ENCODE peak calls at places on chromosomes 16 and 17, in four cellular contexts. K is K562, B is GM12878, U is HepG2. S is an unnamed sample.

GRCh38 chr17:41539979-41540701 is 12.0 kb upstream of the KRT19 start:
- DNase-seq in U (peak; percentile 79), K (no peak), B (no peak), S (no peak)

GRCh38 chr16:30786115-30786935 is 680 bp downstream of the ZNF629 start:
- DNase-seq in U (peak; percentile 60), K (peak; percentile 61), B (no peak), S (peak; percentile 86)

GRCh38 chr16:5903153-5903552 is 805.6 kb upstream of the EEF2KMT start:
- DNase-seq in B (no peak), U (no peak), K (no peak), S (no peak)

GRCh38 chr17:80917716-80918560 is 73.7 kb upstream of the CHMP6 start:
- DNase-seq in K (no peak), B (no peak), U (no peak), S (no peak)

GRCh38 chr17:14427914-14428639 is 127.2 kb downstream of the HS3ST3B1 start:
- DNase-seq in B (peak; percentile 3), U (no peak), K (no peak), S (no peak)

GRCh38 chr16:3938843-3939624 is 58.5 kb upstream of the CREBBP start:
- DNase-seq in U (peak; percentile 66), B (no peak), K (peak; percentile 57), S (peak; percentile 86)

GRCh38 chr17:28057731-28058246 is 15.3 kb downstream of the NLK start:
- DNase-seq in U (peak; percentile 49), K (no peak), B (peak; percentile 84), S (no peak)

GRCh38 chr17:78538033-78538776 is 39.0 kb downstream of the DNAH17 start:
- DNase-seq in K (no peak), U (peak; percentile 82), B (no peak), S (no peak)

GRCh38 chr17:2056221-2057129 is 1.6 kb downstream of the HIC1 start:
- DNase-seq in U (no peak), K (no peak), B (no peak), S (no peak)

GRCh38 chr17:79306688-79307323 is 232.2 kb downstream of the ENGASE start:
- DNase-seq in K (no peak), U (no peak), B (no peak), S (no peak)

GRCh38 chr16:2596747-2597559 is 59.1 kb downstream of the PDPK1 start:
- DNase-seq in B (no peak), K (no peak), U (no peak), S (no peak)

GRCh38 chr17:80653856-80654255 is 109.2 kb downstream of the RPTOR start:
- DNase-seq in U (no peak), K (no peak), B (no peak), S (no peak)

GRCh38 chr17:496761-497586 is 144.4 kb upstream of the RPH3AL start:
- DNase-seq in B (no peak), U (no peak), K (no peak), S (no peak)
- TF ChIP-seq FOXK2 in B (no peak), U (no peak), K (no peak), S (no peak)

GRCh38 chr17:82005701-82006348 is 16.9 kb downstream of the CENPX start:
- DNase-seq in K (no peak), U (no peak), B (no peak), S (no peak)

GRCh38 chr17:82001657-82002056 is 21.0 kb downstream of the CENPX start:
- DNase-seq in B (no peak), U (no peak), K (no peak), S (no peak)

GRCh38 chr17:82000803-82001649 is 21.7 kb downstream of the CENPX start:
- DNase-seq in B (no peak), U (no peak), K (no peak), S (no peak)

GRCh38 chr17:82004485-82005455 is 17.9 kb downstream of the CENPX start:
- DNase-seq in U (no peak), K (no peak), B (no peak), S (no peak)

GRCh38 chr17:82003411-82004381 is 19.0 kb downstream of the CENPX start:
- DNase-seq in U (peak; percentile 92), B (no peak), K (no peak), S (no peak)
- TF ChIP-seq FOXK2 in U (no peak), B (no peak), K (no peak), S (no peak)

DNA sequence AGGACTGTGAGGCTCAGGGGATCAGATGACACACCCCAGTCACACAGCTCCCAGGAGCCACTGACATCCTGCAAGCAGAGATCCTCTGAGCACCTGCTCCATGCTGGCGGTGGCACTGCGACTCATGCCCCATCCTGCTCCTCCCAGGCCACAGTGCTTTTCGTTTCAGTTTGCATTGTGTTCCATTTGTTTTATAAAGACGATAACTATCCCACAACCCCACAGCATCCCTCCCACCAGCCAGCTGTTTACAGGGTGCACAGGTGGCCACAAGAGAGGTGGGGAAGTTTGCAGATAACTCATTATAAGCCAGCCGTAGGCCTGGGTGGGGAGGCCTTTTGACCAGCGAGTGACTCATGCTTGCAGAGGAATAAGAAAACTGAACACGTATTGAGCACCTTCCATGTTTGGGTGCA is 28.2 kb downstream of the BCO1 start:
- DNase-seq in K (no peak), B (no peak), U (no peak), S (no peak)
- TF ChIP-seq FOXK2 in K (no peak), B (no peak), U (no peak), S (no peak)

GRCh38 chr17:47317119-47317518 is 6.6 kb upstream of the EFCAB13 start:
- DNase-seq in B (no peak), U (no peak), K (no peak), S (no peak)
- TF ChIP-seq FOXK2 in B (no peak), U (no peak), K (no peak), S (no peak)

GRCh38 chr16:48347980-48348379 is 37.2 kb downstream of the SIAH1 start:
- DNase-seq in B (no peak), K (no peak), U (no peak), S (no peak)
- TF ChIP-seq FOXK2 in B (no peak), K (no peak), U (no peak), S (no peak)

DNA sequence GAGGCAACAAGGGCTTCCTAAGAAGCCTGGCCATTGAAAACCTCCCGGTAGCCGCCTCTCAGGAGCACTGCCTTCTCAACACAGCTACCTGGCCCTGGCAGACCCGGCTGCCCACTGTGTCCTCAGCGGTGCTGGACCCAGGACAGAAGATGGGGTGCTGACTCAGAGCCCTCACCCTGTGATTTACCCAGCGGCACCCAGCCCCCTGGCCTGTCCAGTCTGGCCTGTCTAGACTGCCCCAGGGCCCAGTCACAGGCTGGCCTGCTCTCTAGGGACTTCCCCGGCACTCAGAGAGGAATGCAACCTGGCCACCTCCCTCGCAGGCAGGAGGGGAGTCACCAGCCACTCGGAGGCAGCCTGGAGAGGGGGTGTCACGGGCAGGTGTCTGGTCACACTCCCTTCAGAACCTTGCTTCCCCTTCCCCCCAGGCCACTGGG is 20.1 kb downstream of the PIEZO1 start:
- DNase-seq in K (no peak), B (no peak), U (no peak), S (no peak)
- TF ChIP-seq FOXK2 in K (no peak), B (no peak), U (no peak), S (no peak)

DNA sequence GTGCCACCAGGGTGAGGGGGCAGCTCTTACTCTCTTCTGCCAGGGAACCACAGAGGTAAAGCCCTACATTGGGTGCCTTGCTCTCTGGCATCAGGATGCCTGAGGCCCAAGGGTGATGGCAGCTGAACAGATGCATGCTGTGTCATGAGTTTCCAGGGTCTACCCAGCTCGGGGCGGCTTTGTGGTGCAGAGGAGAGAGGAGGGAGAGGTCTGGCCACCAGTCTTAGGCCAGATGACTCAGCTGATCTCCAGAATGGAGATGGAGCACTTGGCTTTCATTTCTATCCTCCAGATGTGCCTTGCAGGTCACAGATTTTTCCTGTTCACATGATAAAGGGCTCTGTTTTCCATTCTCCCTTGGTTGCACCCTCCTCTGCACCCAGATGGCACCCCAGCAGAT is 23.6 kb upstream of the USP22 start:
- DNase-seq in K (peak; percentile 20), U (no peak), B (no peak), S (no peak)
- TF ChIP-seq FOXK2 in K (no peak), U (no peak), B (no peak), S (no peak)

GRCh38 chr17:77025781-77026180 is 115.0 kb upstream of the SEC14L1 start:
- DNase-seq in K (no peak), U (no peak), B (no peak), S (no peak)
- TF ChIP-seq FOXK2 in K (no peak), U (no peak), B (no peak), S (no peak)

DNA sequence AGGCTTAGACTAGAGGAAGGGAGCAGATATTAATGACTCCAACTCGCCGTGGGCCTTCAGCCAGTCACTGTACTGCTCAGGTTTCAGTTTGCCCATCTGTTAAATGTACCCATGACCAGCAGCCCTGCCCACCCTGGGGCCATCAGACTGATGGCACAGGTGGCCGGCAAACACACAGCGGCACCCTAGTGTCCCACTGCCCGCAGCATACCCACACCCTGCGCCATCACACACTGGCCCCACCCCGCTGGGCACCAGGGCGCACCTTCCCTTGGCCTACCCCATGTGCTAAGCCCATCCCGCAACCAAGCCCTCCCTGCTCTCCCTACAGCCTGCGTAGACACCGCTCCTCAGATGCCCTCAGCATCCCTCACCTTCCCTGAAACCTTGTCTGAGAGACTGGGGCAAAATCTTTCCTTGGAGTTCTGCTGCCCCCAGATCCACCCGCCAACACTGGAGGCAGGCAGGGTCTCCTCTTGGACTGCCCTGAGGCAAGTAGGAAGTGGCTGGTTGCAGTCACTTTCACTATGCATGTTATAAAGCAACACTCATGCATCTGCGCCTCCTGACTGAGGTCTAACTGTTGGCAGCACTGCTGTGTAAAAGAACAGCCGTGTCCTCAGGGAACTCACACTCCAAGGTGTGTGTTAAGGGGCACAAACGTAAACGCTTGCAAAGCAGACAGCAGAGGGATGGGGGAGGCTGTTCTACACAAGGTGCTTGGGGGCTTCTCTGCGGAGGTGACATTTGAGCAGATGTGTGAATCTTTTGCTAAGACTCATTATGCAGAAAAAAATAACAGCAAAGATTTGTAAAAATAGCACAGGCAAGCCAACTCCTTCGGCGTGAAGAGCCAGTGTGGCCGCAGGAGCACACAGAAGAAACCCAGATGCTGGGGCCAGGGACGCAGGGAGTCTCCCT is 6.7 kb upstream of the BCAR1 start:
- DNase-seq in U (no peak), K (no peak), B (no peak), S (no peak)
- TF ChIP-seq FOXK2 in U (no peak), K (no peak), B (no peak), S (no peak)

DNA sequence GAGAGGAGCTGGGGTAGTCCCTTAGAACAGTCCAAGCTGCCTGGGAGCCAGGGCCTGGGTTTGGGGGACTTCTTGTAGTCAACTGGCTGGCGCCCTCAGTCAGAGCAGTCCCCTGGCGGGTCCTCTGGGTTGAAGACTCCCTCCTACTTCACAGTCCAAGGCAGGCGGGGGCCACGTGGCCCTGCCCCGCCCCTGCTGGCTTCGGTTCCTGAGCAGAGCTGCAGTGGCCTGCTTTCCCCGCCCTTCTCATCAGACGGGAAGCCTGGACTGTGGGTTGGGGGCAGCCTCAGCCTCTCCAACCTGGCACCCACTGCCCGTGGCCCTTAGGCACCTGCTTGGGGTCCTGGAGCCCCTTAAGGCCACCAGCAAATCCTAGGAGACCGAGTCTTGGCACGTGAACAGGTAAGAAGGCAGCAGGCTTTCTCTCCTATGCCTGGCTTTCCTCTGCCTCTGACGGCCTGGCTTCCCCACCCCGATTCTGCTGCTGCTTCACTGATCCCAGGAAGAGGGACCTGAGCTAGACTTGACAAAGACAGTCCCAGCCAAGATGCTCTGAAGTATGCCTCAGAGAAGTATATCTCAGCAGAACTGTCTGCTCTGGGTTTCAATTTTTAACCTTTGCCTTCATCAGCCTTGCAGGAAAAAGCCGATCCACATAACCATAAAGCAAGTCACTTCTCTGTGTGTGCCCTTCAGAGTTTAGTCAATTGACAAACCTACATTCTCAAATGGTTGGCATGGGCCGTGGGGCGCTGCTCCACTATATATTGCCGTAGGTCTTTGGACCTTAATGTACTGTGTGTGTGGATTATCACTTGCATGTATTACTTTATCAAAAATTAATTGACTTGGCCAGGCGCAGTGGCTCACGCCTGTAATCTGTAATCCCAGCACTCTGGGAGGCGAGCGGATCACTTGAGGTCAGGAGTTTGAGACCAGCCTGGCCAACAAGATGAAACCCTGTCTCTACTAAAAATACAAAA is 56.3 kb downstream of the SF3B3 start:
- DNase-seq in U (no peak), K (peak; percentile 61), B (no peak), S (no peak)
- TF ChIP-seq FOXK2 in U (no peak), K (no peak), B (no peak), S (no peak)